ENCODE peak calls at places on chromosome 10, in ten cellular contexts. One of them, this sample, is unnamed.

GRCh38 chr10:51405580-51406367 is 293.6 kb downstream of the CSTF2T start:
- DNase-seq in GM12865: no peak
- DNase-seq in activated T-helper 9 cell treated with anti-CD3 and anti-CD28 coated beads, Interleukin-2, amount 50 U/mL, for 16 hours: no peak
- DNase-seq in iris pigment epithelial cell: no peak
- DNase-seq in pons: no peak
- DNase-seq in NCI-H1105: no peak
- DNase-seq in EL: peak
- DNase-seq in cardiac fibroblast: peak
- DNase-seq in tibial artery: no peak
- DNase-seq in HCEC 1CT: no peak
- DNase-seq in this sample: no peak

GRCh38 chr10:86061301-86061873 is 305.2 kb downstream of the GRID1 start:
- DNase-seq in EL: no peak
- DNase-seq in HCEC 1CT: no peak
- DNase-seq in pons: no peak
- DNase-seq in cardiac fibroblast: no peak
- DNase-seq in tibial artery: no peak
- DNase-seq in activated T-helper 9 cell treated with anti-CD3 and anti-CD28 coated beads, Interleukin-2, amount 50 U/mL, for 16 hours: no peak
- DNase-seq in NCI-H1105: no peak
- DNase-seq in GM12865: no peak
- DNase-seq in iris pigment epithelial cell: no peak
- DNase-seq in this sample: no peak

GRCh38 chr10:111107846-111108245 is 31.0 kb downstream of the ADRA2A start:
- DNase-seq in pons: no peak
- DNase-seq in tibial artery: no peak
- DNase-seq in activated T-helper 9 cell treated with anti-CD3 and anti-CD28 coated beads, Interleukin-2, amount 50 U/mL, for 16 hours: no peak
- DNase-seq in cardiac fibroblast: no peak
- DNase-seq in HCEC 1CT: no peak
- DNase-seq in GM12865: no peak
- DNase-seq in iris pigment epithelial cell: no peak
- DNase-seq in NCI-H1105: no peak
- DNase-seq in EL: no peak
- DNase-seq in this sample: no peak

GRCh38 chr10:128854965-128855364 is 612.1 kb upstream of the MGMT start:
- DNase-seq in iris pigment epithelial cell: no peak
- DNase-seq in activated T-helper 9 cell treated with anti-CD3 and anti-CD28 coated beads, Interleukin-2, amount 50 U/mL, for 16 hours: no peak
- DNase-seq in EL: no peak
- DNase-seq in HCEC 1CT: no peak
- DNase-seq in NCI-H1105: peak
- DNase-seq in tibial artery: peak
- DNase-seq in pons: peak
- DNase-seq in GM12865: no peak
- DNase-seq in cardiac fibroblast: peak
- DNase-seq in this sample: no peak

GRCh38 chr10:112983444-112984056 is 33.5 kb downstream of the TCF7L2 start:
- DNase-seq in HCEC 1CT: no peak
- DNase-seq in GM12865: no peak
- DNase-seq in cardiac fibroblast: no peak
- DNase-seq in tibial artery: no peak
- DNase-seq in iris pigment epithelial cell: no peak
- DNase-seq in pons: no peak
- DNase-seq in EL: no peak
- DNase-seq in activated T-helper 9 cell treated with anti-CD3 and anti-CD28 coated beads, Interleukin-2, amount 50 U/mL, for 16 hours: no peak
- DNase-seq in NCI-H1105: no peak
- DNase-seq in this sample: no peak

GRCh38 chr10:62554632-62555199 is 180.5 kb downstream of the ZNF365 start:
- DNase-seq in EL: peak
- DNase-seq in GM12865: peak
- DNase-seq in activated T-helper 9 cell treated with anti-CD3 and anti-CD28 coated beads, Interleukin-2, amount 50 U/mL, for 16 hours: no peak
- DNase-seq in iris pigment epithelial cell: peak
- DNase-seq in cardiac fibroblast: peak
- DNase-seq in pons: peak
- DNase-seq in HCEC 1CT: peak
- DNase-seq in tibial artery: no peak
- DNase-seq in NCI-H1105: peak
- DNase-seq in this sample: peak

GRCh38 chr10:19985745-19986144 is 169.5 kb downstream of the PLXDC2 start:
- DNase-seq in tibial artery: no peak
- DNase-seq in HCEC 1CT: no peak
- DNase-seq in NCI-H1105: no peak
- DNase-seq in pons: no peak
- DNase-seq in EL: no peak
- DNase-seq in activated T-helper 9 cell treated with anti-CD3 and anti-CD28 coated beads, Interleukin-2, amount 50 U/mL, for 16 hours: no peak
- DNase-seq in GM12865: no peak
- DNase-seq in cardiac fibroblast: no peak
- DNase-seq in iris pigment epithelial cell: no peak
- DNase-seq in this sample: no peak

GRCh38 chr10:81569488-81569887 is 305.5 kb upstream of the NRG3 start:
- DNase-seq in pons: no peak
- DNase-seq in tibial artery: no peak
- DNase-seq in NCI-H1105: no peak
- DNase-seq in cardiac fibroblast: no peak
- DNase-seq in HCEC 1CT: no peak
- DNase-seq in activated T-helper 9 cell treated with anti-CD3 and anti-CD28 coated beads, Interleukin-2, amount 50 U/mL, for 16 hours: no peak
- DNase-seq in iris pigment epithelial cell: no peak
- DNase-seq in EL: no peak
- DNase-seq in GM12865: no peak
- DNase-seq in this sample: no peak

GRCh38 chr10:8075282-8076260 is 21.1 kb downstream of the GATA3 start:
- DNase-seq in activated T-helper 9 cell treated with anti-CD3 and anti-CD28 coated beads, Interleukin-2, amount 50 U/mL, for 16 hours: no peak
- DNase-seq in HCEC 1CT: no peak
- DNase-seq in iris pigment epithelial cell: no peak
- DNase-seq in GM12865: no peak
- DNase-seq in NCI-H1105: no peak
- DNase-seq in cardiac fibroblast: no peak
- DNase-seq in EL: no peak
- DNase-seq in tibial artery: no peak
- DNase-seq in pons: no peak
- DNase-seq in this sample: no peak

GRCh38 chr10:16952610-16953009 is 135.4 kb upstream of the RSU1 start:
- DNase-seq in NCI-H1105: no peak
- DNase-seq in iris pigment epithelial cell: no peak
- DNase-seq in pons: no peak
- DNase-seq in HCEC 1CT: no peak
- DNase-seq in tibial artery: no peak
- DNase-seq in EL: no peak
- DNase-seq in GM12865: peak
- DNase-seq in cardiac fibroblast: no peak
- DNase-seq in activated T-helper 9 cell treated with anti-CD3 and anti-CD28 coated beads, Interleukin-2, amount 50 U/mL, for 16 hours: no peak
- DNase-seq in this sample: no peak

GRCh38 chr10:24871006-24871405 is 81.4 kb downstream of the PRTFDC1 start:
- DNase-seq in EL: no peak
- DNase-seq in GM12865: no peak
- DNase-seq in activated T-helper 9 cell treated with anti-CD3 and anti-CD28 coated beads, Interleukin-2, amount 50 U/mL, for 16 hours: no peak
- DNase-seq in cardiac fibroblast: peak
- DNase-seq in pons: no peak
- DNase-seq in HCEC 1CT: peak
- DNase-seq in NCI-H1105: no peak
- DNase-seq in tibial artery: no peak
- DNase-seq in iris pigment epithelial cell: peak
- DNase-seq in this sample: no peak

GRCh38 chr10:110005716-110006115 is 2.1 kb upstream of the ADD3 start:
- DNase-seq in pons: peak
- DNase-seq in cardiac fibroblast: peak
- DNase-seq in HCEC 1CT: peak
- DNase-seq in NCI-H1105: no peak
- DNase-seq in GM12865: no peak
- DNase-seq in tibial artery: peak
- DNase-seq in activated T-helper 9 cell treated with anti-CD3 and anti-CD28 coated beads, Interleukin-2, amount 50 U/mL, for 16 hours: no peak
- DNase-seq in EL: peak
- DNase-seq in iris pigment epithelial cell: peak
- DNase-seq in this sample: peak

GRCh38 chr10:6465854-6466524 is 114.1 kb downstream of the PRKCQ start:
- DNase-seq in activated T-helper 9 cell treated with anti-CD3 and anti-CD28 coated beads, Interleukin-2, amount 50 U/mL, for 16 hours: no peak
- DNase-seq in GM12865: no peak
- DNase-seq in EL: no peak
- DNase-seq in NCI-H1105: no peak
- DNase-seq in iris pigment epithelial cell: no peak
- DNase-seq in pons: no peak
- DNase-seq in tibial artery: no peak
- DNase-seq in HCEC 1CT: no peak
- DNase-seq in cardiac fibroblast: no peak
- DNase-seq in this sample: no peak

GRCh38 chr10:31321396-31321941 is 2.5 kb downstream of the ZEB1 start:
- DNase-seq in pons: no peak
- DNase-seq in NCI-H1105: no peak
- DNase-seq in tibial artery: no peak
- DNase-seq in HCEC 1CT: peak
- DNase-seq in cardiac fibroblast: peak
- DNase-seq in EL: no peak
- DNase-seq in activated T-helper 9 cell treated with anti-CD3 and anti-CD28 coated beads, Interleukin-2, amount 50 U/mL, for 16 hours: no peak
- DNase-seq in iris pigment epithelial cell: peak
- DNase-seq in GM12865: peak
- DNase-seq in this sample: peak

GRCh38 chr10:83076443-83076842 is 1062.9 kb upstream of the GHITM start:
- DNase-seq in GM12865: no peak
- DNase-seq in EL: no peak
- DNase-seq in cardiac fibroblast: no peak
- DNase-seq in pons: no peak
- DNase-seq in iris pigment epithelial cell: no peak
- DNase-seq in HCEC 1CT: no peak
- DNase-seq in activated T-helper 9 cell treated with anti-CD3 and anti-CD28 coated beads, Interleukin-2, amount 50 U/mL, for 16 hours: no peak
- DNase-seq in tibial artery: no peak
- DNase-seq in NCI-H1105: no peak
- DNase-seq in this sample: no peak

GRCh38 chr10:111429288-111430028 is 352.6 kb downstream of the ADRA2A start:
- DNase-seq in HCEC 1CT: no peak
- DNase-seq in iris pigment epithelial cell: no peak
- DNase-seq in EL: no peak
- DNase-seq in pons: no peak
- DNase-seq in GM12865: no peak
- DNase-seq in activated T-helper 9 cell treated with anti-CD3 and anti-CD28 coated beads, Interleukin-2, amount 50 U/mL, for 16 hours: no peak
- DNase-seq in NCI-H1105: no peak
- DNase-seq in tibial artery: no peak
- DNase-seq in cardiac fibroblast: no peak
- DNase-seq in this sample: no peak

GRCh38 chr10:62047960-62048383 is 146.5 kb downstream of the ARID5B start:
- DNase-seq in pons: no peak
- DNase-seq in HCEC 1CT: peak
- DNase-seq in cardiac fibroblast: peak
- DNase-seq in tibial artery: peak
- DNase-seq in NCI-H1105: no peak
- DNase-seq in iris pigment epithelial cell: no peak
- DNase-seq in activated T-helper 9 cell treated with anti-CD3 and anti-CD28 coated beads, Interleukin-2, amount 50 U/mL, for 16 hours: peak
- DNase-seq in GM12865: peak
- DNase-seq in EL: no peak
- DNase-seq in this sample: peak

GRCh38 chr10:80421369-80422220 is 13.2 kb downstream of the PRXL2A start:
- DNase-seq in activated T-helper 9 cell treated with anti-CD3 and anti-CD28 coated beads, Interleukin-2, amount 50 U/mL, for 16 hours: no peak
- DNase-seq in NCI-H1105: no peak
- DNase-seq in GM12865: peak
- DNase-seq in iris pigment epithelial cell: no peak
- DNase-seq in cardiac fibroblast: no peak
- DNase-seq in EL: no peak
- DNase-seq in HCEC 1CT: no peak
- DNase-seq in pons: no peak
- DNase-seq in tibial artery: no peak
- DNase-seq in this sample: peak

GRCh38 chr10:62724465-62724864 is 80.1 kb upstream of the ADO start:
- DNase-seq in NCI-H1105: no peak
- DNase-seq in EL: no peak
- DNase-seq in cardiac fibroblast: no peak
- DNase-seq in activated T-helper 9 cell treated with anti-CD3 and anti-CD28 coated beads, Interleukin-2, amount 50 U/mL, for 16 hours: no peak
- DNase-seq in tibial artery: no peak
- DNase-seq in pons: no peak
- DNase-seq in iris pigment epithelial cell: no peak
- DNase-seq in GM12865: no peak
- DNase-seq in HCEC 1CT: no peak
- DNase-seq in this sample: peak

GRCh38 chr10:59336632-59337031 is 25.7 kb downstream of the FAM13C start:
- DNase-seq in cardiac fibroblast: peak
- DNase-seq in tibial artery: no peak
- DNase-seq in iris pigment epithelial cell: peak
- DNase-seq in EL: peak
- DNase-seq in activated T-helper 9 cell treated with anti-CD3 and anti-CD28 coated beads, Interleukin-2, amount 50 U/mL, for 16 hours: no peak
- DNase-seq in NCI-H1105: no peak
- DNase-seq in HCEC 1CT: no peak
- DNase-seq in pons: peak
- DNase-seq in GM12865: no peak
- DNase-seq in this sample: no peak

GRCh38 chr10:79229081-79229541 is 118.2 kb upstream of the PPIF start:
- DNase-seq in tibial artery: no peak
- DNase-seq in iris pigment epithelial cell: no peak
- DNase-seq in pons: no peak
- DNase-seq in GM12865: peak
- DNase-seq in NCI-H1105: peak
- DNase-seq in activated T-helper 9 cell treated with anti-CD3 and anti-CD28 coated beads, Interleukin-2, amount 50 U/mL, for 16 hours: no peak
- DNase-seq in EL: no peak
- DNase-seq in HCEC 1CT: no peak
- DNase-seq in cardiac fibroblast: no peak
- DNase-seq in this sample: no peak

GRCh38 chr10:112779025-112779765 is 170.9 kb upstream of the TCF7L2 start:
- DNase-seq in pons: no peak
- DNase-seq in iris pigment epithelial cell: no peak
- DNase-seq in EL: no peak
- DNase-seq in cardiac fibroblast: peak
- DNase-seq in NCI-H1105: no peak
- DNase-seq in HCEC 1CT: no peak
- DNase-seq in tibial artery: no peak
- DNase-seq in activated T-helper 9 cell treated with anti-CD3 and anti-CD28 coated beads, Interleukin-2, amount 50 U/mL, for 16 hours: no peak
- DNase-seq in GM12865: no peak
- DNase-seq in this sample: no peak

GRCh38 chr10:1043532-1043995 is 5.4 kb downstream of the IDI1 start:
- DNase-seq in GM12865: peak
- DNase-seq in HCEC 1CT: no peak
- DNase-seq in iris pigment epithelial cell: no peak
- DNase-seq in tibial artery: peak
- DNase-seq in NCI-H1105: no peak
- DNase-seq in activated T-helper 9 cell treated with anti-CD3 and anti-CD28 coated beads, Interleukin-2, amount 50 U/mL, for 16 hours: no peak
- DNase-seq in EL: no peak
- DNase-seq in pons: peak
- DNase-seq in cardiac fibroblast: no peak
- DNase-seq in this sample: peak

GRCh38 chr10:53598914-53599313 is 826.3 kb upstream of the MBL2 start:
- DNase-seq in HCEC 1CT: no peak
- DNase-seq in tibial artery: no peak
- DNase-seq in activated T-helper 9 cell treated with anti-CD3 and anti-CD28 coated beads, Interleukin-2, amount 50 U/mL, for 16 hours: no peak
- DNase-seq in iris pigment epithelial cell: no peak
- DNase-seq in EL: no peak
- DNase-seq in pons: no peak
- DNase-seq in cardiac fibroblast: no peak
- DNase-seq in GM12865: no peak
- DNase-seq in NCI-H1105: no peak
- DNase-seq in this sample: no peak

GRCh38 chr10:109343293-109343692 is 580.0 kb downstream of the XPNPEP1 start:
- DNase-seq in activated T-helper 9 cell treated with anti-CD3 and anti-CD28 coated beads, Interleukin-2, amount 50 U/mL, for 16 hours: no peak
- DNase-seq in pons: no peak
- DNase-seq in HCEC 1CT: peak
- DNase-seq in iris pigment epithelial cell: peak
- DNase-seq in cardiac fibroblast: no peak
- DNase-seq in EL: peak
- DNase-seq in NCI-H1105: no peak
- DNase-seq in tibial artery: no peak
- DNase-seq in GM12865: no peak
- DNase-seq in this sample: no peak

This sample was measured in OCI-LY7.